ENCODE peak calls at places on chromosome 16, in eight cellular contexts. U is CD8-positive, alpha-beta T cell; G is mesendoderm; S is effector memory CD4-positive, alpha-beta T cell; K is heart right ventricle; M is A172; C is NCI-H1694 treated with DMSO at 0.1 percent for 48 hours; J is memory B cell. I is an unnamed sample.

GRCh38 chr16:57260294-57260929 is 15.4 kb downstream of the ARL2BP start:
- DNase-seq in C (no peak), U (peak; percentile 69), K (no peak), J (no peak), G (peak; percentile 91), S (no peak), M (peak; percentile 79), I (no peak)

GRCh38 chr16:89815639-89816348 is 653 bp downstream of the FANCA start:
- DNase-seq in G (peak; percentile 28), C (no peak), K (no peak), J (no peak), U (no peak), M (no peak), S (no peak), I (no peak)

GRCh38 chr16:17369441-17369951 is 101.3 kb downstream of the XYLT1 start:
- DNase-seq in C (no peak), S (peak; percentile 62), K (peak; percentile 52), J (peak; percentile 48), G (no peak), M (no peak), U (peak; percentile 87), I (peak; percentile 50)

GRCh38 chr16:8026450-8026849 is 563.9 kb downstream of the TMEM114 start:
- DNase-seq in K (no peak), M (peak; percentile 4), G (peak; percentile 43), U (no peak), S (no peak), C (no peak), J (no peak), I (no peak)

GRCh38 chr16:74954763-74955162 is 30.2 kb downstream of the WDR59 start:
- DNase-seq in K (no peak), J (no peak), M (no peak), C (no peak), U (no peak), S (no peak), G (no peak), I (no peak)

GRCh38 chr16:68658258-68658973 is 13.3 kb downstream of the CDH3 start:
- DNase-seq in G (peak; percentile 47), C (no peak), K (no peak), U (no peak), S (no peak), J (no peak), M (peak; percentile 91), I (no peak)

GRCh38 chr16:50329446-50330189 is 39.2 kb downstream of the BRD7 start:
- DNase-seq in C (no peak), G (peak; percentile 17), K (no peak), M (no peak), J (no peak), U (no peak), S (no peak), I (no peak)

GRCh38 chr16:86611517-86611840 is 33.1 kb downstream of the FOXL1 start:
- DNase-seq in U (no peak), M (no peak), G (no peak), S (no peak), C (no peak), K (peak; percentile 36), J (no peak), I (peak; percentile 28)

GRCh38 chr16:86611958-86612357 is 33.6 kb downstream of the FOXL1 start:
- DNase-seq in S (no peak), J (no peak), U (no peak), K (no peak), M (no peak), G (no peak), C (no peak), I (no peak)

GRCh38 chr16:50497592-50497991 is 50.6 kb upstream of the NKD1 start:
- DNase-seq in M (peak; percentile 60), S (no peak), J (no peak), G (no peak), K (no peak), C (no peak), U (peak; percentile 45), I (no peak)

GRCh38 chr16:49396206-49396720 is 22.7 kb downstream of the C16orf78 start:
- DNase-seq in U (no peak), S (no peak), C (no peak), G (no peak), J (no peak), K (no peak), M (no peak), I (no peak)

GRCh38 chr16:64952177-64952576 is 169.7 kb downstream of the CDH11 start:
- DNase-seq in U (no peak), G (no peak), J (no peak), M (peak; percentile 51), S (no peak), K (no peak), C (no peak), I (no peak)

GRCh38 chr16:56357765-56358322 is 67.5 kb downstream of the AMFR start:
- DNase-seq in G (peak; percentile 60), J (no peak), M (no peak), K (no peak), U (peak; percentile 48), C (no peak), S (no peak), I (peak; percentile 56)

GRCh38 chr16:29014561-29015029 is 29.7 kb downstream of the LAT start:
- DNase-seq in M (no peak), U (no peak), J (no peak), G (no peak), S (no peak), C (no peak), K (no peak), I (no peak)

GRCh38 chr16:75789237-75789636 is 62.9 kb upstream of the CPHXL start:
- DNase-seq in G (peak; percentile 55), J (peak; percentile 40), M (peak; percentile 56), S (no peak), K (no peak), C (peak; percentile 56), U (no peak), I (no peak)

GRCh38 chr16:47392114-47392513 is 68.7 kb downstream of the ITFG1 start:
- DNase-seq in K (no peak), G (no peak), M (peak; percentile 53), S (no peak), U (no peak), C (no peak), J (peak; percentile 9), I (no peak)

GRCh38 chr16:88405325-88406060 is 22.7 kb downstream of the ZNF469 start:
- DNase-seq in G (no peak), M (no peak), U (no peak), K (peak; percentile 48), C (no peak), J (no peak), S (no peak), I (no peak)

GRCh38 chr16:53131363-53132071 is 76.7 kb downstream of the CHD9 start:
- DNase-seq in S (peak; percentile 52), C (no peak), M (peak; percentile 38), J (peak; percentile 24), U (peak; percentile 64), K (peak; percentile 65), G (peak; percentile 44), I (peak; percentile 81)

GRCh38 chr16:55710466-55710865 is 54.7 kb downstream of the SLC6A2 start:
- DNase-seq in M (peak; percentile 10), U (no peak), S (no peak), G (peak; percentile 50), C (no peak), J (no peak), K (no peak), I (no peak)

GRCh38 chr16:50036426-50036825 is 11.4 kb downstream of the CNEP1R1 start:
- DNase-seq in G (no peak), M (no peak), U (no peak), C (no peak), K (no peak), S (no peak), J (no peak), I (no peak)

GRCh38 chr16:89072216-89073130 is 21.2 kb upstream of the ACSF3 start:
- DNase-seq in S (no peak), G (no peak), K (no peak), U (no peak), M (no peak), J (no peak), C (peak; percentile 26), I (no peak)

GRCh38 chr16:49854227-49855203 is 1.4 kb downstream of the ZNF423 start:
- DNase-seq in U (no peak), G (peak; percentile 74), S (no peak), M (no peak), K (peak; percentile 56), J (no peak), C (no peak), I (peak; percentile 63)

GRCh38 chr16:30356401-30357084 is 1.4 kb upstream of the CD2BP2 start:
- DNase-seq in C (no peak), J (no peak), U (no peak), G (no peak), K (no peak), M (no peak), S (no peak), I (peak; percentile 76)

GRCh38 chr16:19073344-19073743 is 5.9 kb downstream of the COQ7 start:
- DNase-seq in M (no peak), C (no peak), J (no peak), K (no peak), U (no peak), G (no peak), S (no peak), I (no peak)

GRCh38 chr16:86984975-86985655 is 332.1 kb downstream of the C16orf95 start:
- DNase-seq in M (peak; percentile 84), S (no peak), C (no peak), U (no peak), G (peak; percentile 84), K (peak; percentile 60), J (no peak), I (no peak)

GRCh38 chr16:85103096-85104079 is 8.9 kb downstream of the CIBAR2 start:
- DNase-seq in K (no peak), G (no peak), U (no peak), C (no peak), S (no peak), M (no peak), J (no peak), I (no peak)

GRCh38 chr16:9151074-9151473 is 59.6 kb downstream of the HAPSTR1 start:
- DNase-seq in U (no peak), M (no peak), S (no peak), C (no peak), K (no peak), G (no peak), J (no peak), I (no peak)

GRCh38 chr16:30820952-30821421 is 34.0 kb upstream of the ZNF629 start:
- DNase-seq in J (no peak), U (no peak), G (no peak), K (no peak), S (no peak), C (no peak), M (no peak), I (no peak)

GRCh38 chr16:86905302-86905701 is 327.0 kb downstream of the FOXL1 start:
- DNase-seq in U (no peak), S (no peak), C (no peak), J (no peak), K (no peak), G (no peak), M (no peak), I (no peak)

GRCh38 chr16:47342055-47342454 is 118.8 kb downstream of the ITFG1 start:
- DNase-seq in G (no peak), J (no peak), C (no peak), K (no peak), M (no peak), U (no peak), S (no peak), I (no peak)

GRCh38 chr16:73067671-73068545 is 20.0 kb upstream of the ZFHX3 start:
- DNase-seq in K (no peak), U (no peak), J (no peak), M (no peak), C (no peak), S (no peak), G (no peak), I (no peak)

GRCh38 chr16:54327609-54328008 is 41.0 kb upstream of the IRX3 start:
- DNase-seq in U (no peak), J (no peak), M (no peak), C (no peak), K (no peak), S (no peak), G (no peak), I (no peak)

GRCh38 chr16:77898671-77899211 is 110.4 kb downstream of the VAT1L start:
- DNase-seq in C (peak; percentile 47), M (peak; percentile 21), K (no peak), U (no peak), G (no peak), S (no peak), J (no peak), I (peak; percentile 72)

GRCh38 chr16:22161999-22162657 is at the start of gene SDR42E2:
- DNase-seq in U (peak; percentile 65), K (no peak), C (no peak), G (peak; percentile 60), J (no peak), S (peak; percentile 20), M (no peak), I (no peak)

I was measured in adrenal gland.